ENCODE peak calls at places on chromosomes 3 and 15, in four cellular contexts. G is MV-4-11, U is BJ, L is GM04504. K is an unnamed sample.

GRCh38 chr15:44536962-44537727 is at the start of gene EIF3J:
- DNase-seq in G (peak), L (peak), U (peak), K (peak)

GRCh38 chr15:68652141-68652540 is 73.3 kb downstream of the CORO2B start:
- DNase-seq in G (no peak), U (no peak), L (no peak), K (no peak)

GRCh38 chr3:78659386-78659987 is 1108.3 kb downstream of the ROBO1 start:
- DNase-seq in L (no peak), U (no peak), G (peak), K (peak)

GRCh38 chr3:151328298-151329036 is 882 bp downstream of the P2RY13 start:
- DNase-seq in L (no peak), G (peak), U (no peak), K (no peak)

GRCh38 chr15:73859236-73859635 is 14.1 kb upstream of the TBC1D21 start:
- DNase-seq in L (no peak), G (no peak), U (no peak), K (no peak)

GRCh38 chr15:60721706-60722105 is 242.8 kb upstream of the ICE2 start:
- DNase-seq in U (no peak), G (no peak), L (no peak), K (no peak)

GRCh38 chr15:95170587-95171380 is 939.4 kb downstream of the MCTP2 start:
- DNase-seq in U (no peak), L (no peak), G (no peak), K (no peak)

GRCh38 chr3:29577250-29577649 is 296.4 kb downstream of the RBMS3 start:
- DNase-seq in G (no peak), L (no peak), U (no peak), K (no peak)

GRCh38 chr3:139322346-139322745 is 21.5 kb upstream of the MRPS22 start:
- DNase-seq in U (no peak), G (no peak), L (no peak), K (no peak)

GRCh38 chr15:94840794-94841587 is 609.6 kb downstream of the MCTP2 start:
- DNase-seq in G (no peak), U (no peak), L (no peak), K (no peak)

GRCh38 chr15:72495007-72495406 is 20.9 kb downstream of the ARIH1 start:
- DNase-seq in U (no peak), L (no peak), G (no peak), K (no peak)

GRCh38 chr3:25831578-25831977 is 41.7 kb downstream of the OXSM start:
- DNase-seq in U (no peak), L (no peak), G (peak), K (no peak)

GRCh38 chr15:80694624-80695098 is 449 bp upstream of the ABHD17C start:
- DNase-seq in U (no peak), G (no peak), L (no peak), K (no peak)

GRCh38 chr3:29057326-29057725 is 223.5 kb upstream of the RBMS3 start:
- DNase-seq in L (peak), G (no peak), U (peak), K (no peak)

GRCh38 chr15:78850352-78850751 is 22.3 kb upstream of the MORF4L1 start:
- DNase-seq in G (no peak), L (no peak), U (no peak), K (no peak)

GRCh38 chr3:47705391-47705790 is 76.3 kb downstream of the SMARCC1 start:
- DNase-seq in L (no peak), G (no peak), U (no peak), K (no peak)

GRCh38 chr3:53941174-53941573 is 49.5 kb upstream of the SELENOK start:
- DNase-seq in U (no peak), L (peak), G (no peak), K (peak)

GRCh38 chr3:63128380-63128779 is 149.7 kb upstream of the SYNPR start:
- DNase-seq in G (no peak), U (no peak), L (no peak), K (no peak)

GRCh38 chr3:53602866-53603265 is 108.5 kb downstream of the CACNA1D start:
- DNase-seq in G (no peak), U (no peak), L (no peak), K (no peak)

GRCh38 chr3:15708882-15709677 is 88.7 kb downstream of the ANKRD28 start:
- DNase-seq in U (no peak), G (peak), L (peak), K (peak)

GRCh38 chr15:79430901-79431635 is 1.1 kb upstream of the MINAR1 start:
- DNase-seq in U (no peak), G (no peak), L (no peak), K (no peak)

GRCh38 chr3:173078525-173078924 is 62.5 kb downstream of the SPATA16 start:
- DNase-seq in U (no peak), G (no peak), L (no peak), K (no peak)

GRCh38 chr3:99925584-99925983 is 107.9 kb downstream of the CMSS1 start:
- DNase-seq in U (no peak), G (no peak), L (peak), K (peak)

GRCh38 chr3:65439641-65440040 is 599.1 kb downstream of the MAGI1 start:
- DNase-seq in G (no peak), U (no peak), L (peak), K (peak)

GRCh38 chr3:62874398-62875102 is 666 bp downstream of the CADPS start:
- DNase-seq in L (no peak), G (no peak), U (no peak), K (no peak)

GRCh38 chr3:127100459-127101410 is 92.2 kb upstream of the PRR23E start:
- DNase-seq in U (no peak), L (no peak), G (no peak), K (no peak)

GRCh38 chr3:65886376-65886775 is 152.3 kb downstream of the MAGI1 start:
- DNase-seq in L (no peak), G (no peak), U (no peak), K (no peak)

GRCh38 chr3:44762170-44762677 is 630 bp downstream of the KIF15 start:
- DNase-seq in L (no peak), U (peak), G (peak), K (peak)

GRCh38 chr15:63244399-63244798 is 33.0 kb upstream of the APH1B start:
- DNase-seq in U (no peak), G (no peak), L (no peak), K (no peak)

GRCh38 chr3:149673393-149673792 is 15.6 kb upstream of the WWTR1 start:
- DNase-seq in L (no peak), U (no peak), G (no peak), K (peak)

GRCh38 chr3:14861031-14861430 is 42.3 kb downstream of the FGD5 start:
- DNase-seq in G (no peak), L (no peak), U (no peak), K (no peak)

GRCh38 chr15:32649336-32649735 is 7.8 kb downstream of the SCG5 start:
- DNase-seq in G (peak), L (no peak), U (no peak), K (no peak)

GRCh38 chr3:40124918-40125317 is 184.6 kb upstream of the EIF1B start:
- DNase-seq in L (no peak), G (no peak), U (no peak), K (no peak)

GRCh38 chr3:155354658-155355057 is 61.2 kb upstream of the STRIT1 start:
- DNase-seq in L (no peak), G (no peak), U (no peak), K (no peak)

GRCh38 chr3:187987919-187988318 is 166.0 kb upstream of the LPP start:
- DNase-seq in U (no peak), L (no peak), G (no peak), K (no peak)

GRCh38 chr15:68763063-68763462 is 57.6 kb downstream of the ANP32A start:
- DNase-seq in G (no peak), U (no peak), L (no peak), K (no peak)

GRCh38 chr15:98719169-98719515 is 70.8 kb downstream of the IGF1R start:
- DNase-seq in G (no peak), L (no peak), U (no peak), K (no peak)

GRCh38 chr3:16448691-16449090 is 64.8 kb downstream of the RFTN1 start:
- DNase-seq in G (peak), U (peak), L (peak), K (peak)

GRCh38 chr3:156693166-156693565 is 18.8 kb downstream of the TIPARP start:
- DNase-seq in U (no peak), L (no peak), G (no peak), K (peak)

K was measured in HS-5.